ENCODE peak calls at places on chromosomes 4 and X, in ten cellular contexts. Y, U, W, P, V, C, T, Z, S and M are unnamed samples.

GRCh38 chr4:145909773-145910172 is 28.9 kb downstream of the ZNF827 start:
- DNase-seq in Y (no peak), Z (peak), S (no peak), P (no peak), T (no peak), U (no peak), W (no peak), C (no peak), V (no peak), M (peak)

GRCh38 chr4:53605783-53606182 is 14.5 kb upstream of the LNX1 start:
- DNase-seq in V (no peak), S (peak), Z (no peak), Y (no peak), P (no peak), U (peak), C (no peak), T (no peak), W (no peak), M (no peak)

GRCh38 chr4:111501946-111502345 is 643.3 kb upstream of the FAM241A start:
- DNase-seq in Z (no peak), Y (no peak), U (peak), W (no peak), S (peak), T (no peak), P (no peak), C (no peak), V (no peak), M (no peak)

GRCh38 chrX:15930585-15930984 is 76.0 kb upstream of the AP1S2 start:
- DNase-seq in T (peak), Z (no peak), P (no peak), V (peak), C (no peak), W (peak), S (peak), U (peak), Y (no peak), M (no peak)

GRCh38 chr4:36285784-36286480 is 4.5 kb downstream of the DTHD1 start:
- DNase-seq in T (no peak), C (peak), U (no peak), Z (no peak), W (no peak), Y (no peak), V (no peak), S (no peak), P (no peak), M (peak)

GRCh38 chr4:53744446-53745160 is 153.3 kb upstream of the LNX1 start:
- DNase-seq in Y (no peak), Z (no peak), S (no peak), P (no peak), C (no peak), W (peak), V (no peak), T (no peak), U (no peak), M (no peak)

GRCh38 chrX:9855536-9856320 is 69.5 kb downstream of the SHROOM2 start:
- DNase-seq in C (no peak), S (peak), U (no peak), W (no peak), V (no peak), Z (no peak), Y (no peak), T (no peak), P (no peak), M (no peak)

GRCh38 chr4:94603170-94603747 is 151.5 kb downstream of the PDLIM5 start:
- DNase-seq in S (peak), P (no peak), U (peak), C (no peak), T (no peak), W (no peak), V (peak), Y (no peak), Z (peak), M (no peak)

GRCh38 chr4:57193996-57194675 is 84.0 kb upstream of the IGFBP7 start:
- DNase-seq in P (no peak), W (no peak), V (no peak), Y (peak), T (peak), U (no peak), S (no peak), Z (no peak), C (no peak), M (no peak)

GRCh38 chr4:144687466-144687865 is 41.5 kb downstream of the HHIP start:
- DNase-seq in U (no peak), V (no peak), Y (no peak), S (no peak), T (no peak), Z (no peak), C (no peak), W (no peak), P (no peak), M (no peak)

GRCh38 chr4:116529129-116529528 is 556.2 kb downstream of the TRAM1L1 start:
- DNase-seq in V (no peak), Z (no peak), W (no peak), Y (no peak), S (no peak), C (no peak), P (no peak), U (no peak), T (no peak), M (no peak)

GRCh38 chr4:55125087-55125721 is at the start of gene KDR:
- DNase-seq in V (peak), Y (peak), C (no peak), T (peak), Z (peak), W (peak), S (peak), U (peak), P (peak), M (peak)

GRCh38 chrX:49184294-49185061 is 1.7 kb downstream of the PRICKLE3 start:
- DNase-seq in T (peak), C (peak), P (peak), V (peak), U (peak), Y (peak), W (peak), Z (peak), S (peak), M (peak)

GRCh38 chrX:136185409-136186022 is 38.2 kb downstream of the FHL1 start:
- DNase-seq in U (peak), T (no peak), Y (no peak), S (peak), V (no peak), P (no peak), Z (no peak), W (no peak), C (peak), M (no peak)

GRCh38 chr4:3532714-3533336 is 603 bp upstream of the LRPAP1 start:
- DNase-seq in P (no peak), C (no peak), W (no peak), Z (no peak), V (peak), S (no peak), U (no peak), Y (no peak), T (peak), M (peak)

GRCh38 chr4:78951862-78952472 is 12.7 kb upstream of the PAQR3 start:
- DNase-seq in T (peak), V (peak), W (peak), C (peak), Y (no peak), P (peak), Z (no peak), U (peak), S (no peak), M (no peak)

GRCh38 chr4:148056879-148057278 is 325.0 kb downstream of the ARHGAP10 start:
- DNase-seq in P (no peak), C (peak), S (peak), Z (peak), Y (no peak), V (no peak), W (no peak), T (peak), U (peak), M (peak)

GRCh38 chrX:132044953-132045352 is 21.9 kb downstream of the STK26 start:
- DNase-seq in S (no peak), W (no peak), Y (no peak), Z (no peak), V (no peak), P (no peak), T (no peak), U (peak), C (no peak), M (no peak)

GRCh38 chr4:6239968-6240367 is 29.7 kb upstream of the WFS1 start:
- DNase-seq in S (no peak), Z (no peak), C (no peak), V (no peak), T (no peak), Y (peak), W (no peak), U (no peak), P (no peak), M (no peak)

GRCh38 chr4:28600958-28601357 is 1740.3 kb downstream of the STIM2 start:
- DNase-seq in U (no peak), Y (no peak), T (no peak), C (no peak), W (no peak), Z (no peak), V (no peak), S (no peak), P (no peak), M (no peak)

GRCh38 chr4:52076731-52077130 is 25.6 kb downstream of the SPATA18 start:
- DNase-seq in T (peak), S (no peak), Z (no peak), Y (peak), U (peak), V (peak), P (peak), C (no peak), W (peak), M (no peak)

GRCh38 chr4:147739239-147739823 is 7.4 kb downstream of the ARHGAP10 start:
- DNase-seq in Y (no peak), U (no peak), S (no peak), C (no peak), V (no peak), T (no peak), Z (no peak), W (no peak), P (no peak), M (no peak)

GRCh38 chr4:184007891-184008290 is 102.8 kb downstream of the STOX2 start:
- DNase-seq in P (no peak), Y (no peak), W (no peak), T (no peak), Z (no peak), U (peak), S (peak), V (no peak), C (no peak), M (no peak)

GRCh38 chr4:28269426-28269825 is 1408.8 kb downstream of the STIM2 start:
- DNase-seq in C (no peak), W (no peak), P (no peak), Z (no peak), V (no peak), S (no peak), T (no peak), U (no peak), Y (no peak), M (no peak)

GRCh38 chrX:111100191-111100590 is 4.2 kb downstream of the PAK3 start:
- DNase-seq in P (no peak), C (peak), V (peak), T (peak), Y (no peak), W (peak), S (no peak), Z (no peak), U (peak), M (peak)

GRCh38 chr4:8101796-8102355 is 56.7 kb downstream of the ABLIM2 start:
- DNase-seq in C (no peak), S (no peak), T (no peak), Z (no peak), W (no peak), Y (peak), V (no peak), P (no peak), U (no peak), M (no peak)

GRCh38 chrX:123338240-123338639 is 154.2 kb downstream of the GRIA3 start:
- DNase-seq in U (peak), S (peak), C (no peak), W (no peak), P (no peak), T (no peak), Z (no peak), V (no peak), Y (no peak), M (no peak)

GRCh38 chr4:13989496-13989895 is 362.0 kb upstream of the BOD1L1 start:
- DNase-seq in W (no peak), T (no peak), Z (no peak), P (no peak), S (peak), C (no peak), U (peak), Y (no peak), V (no peak), M (no peak)

GRCh38 chr4:130985371-130985770 is 1889.4 kb downstream of the C4orf33 start:
- DNase-seq in U (no peak), C (no peak), Z (no peak), V (no peak), P (no peak), S (no peak), T (peak), Y (no peak), W (no peak), M (no peak)

GRCh38 chrX:101415180-101416130 is 7.4 kb downstream of the HNRNPH2 start:
- DNase-seq in U (peak), W (peak), S (peak), Y (no peak), P (no peak), V (peak), C (no peak), T (peak), Z (peak), M (peak)

GRCh38 chrX:101417981-101418841 is 10.2 kb downstream of the HNRNPH2 start:
- DNase-seq in Z (peak), T (peak), W (peak), U (peak), V (peak), S (peak), P (peak), C (no peak), Y (peak), M (peak)

GRCh38 chrX:101416691-101417090 is 8.7 kb downstream of the HNRNPH2 start:
- DNase-seq in V (no peak), P (no peak), U (no peak), Y (no peak), S (no peak), Z (no peak), T (no peak), W (no peak), C (no peak), M (no peak)

GRCh38 chrX:101419489-101419888 is 11.5 kb downstream of the HNRNPH2 start:
- DNase-seq in Y (no peak), T (no peak), W (no peak), P (no peak), Z (no peak), C (no peak), S (no peak), U (no peak), V (no peak), M (peak)

DNA sequence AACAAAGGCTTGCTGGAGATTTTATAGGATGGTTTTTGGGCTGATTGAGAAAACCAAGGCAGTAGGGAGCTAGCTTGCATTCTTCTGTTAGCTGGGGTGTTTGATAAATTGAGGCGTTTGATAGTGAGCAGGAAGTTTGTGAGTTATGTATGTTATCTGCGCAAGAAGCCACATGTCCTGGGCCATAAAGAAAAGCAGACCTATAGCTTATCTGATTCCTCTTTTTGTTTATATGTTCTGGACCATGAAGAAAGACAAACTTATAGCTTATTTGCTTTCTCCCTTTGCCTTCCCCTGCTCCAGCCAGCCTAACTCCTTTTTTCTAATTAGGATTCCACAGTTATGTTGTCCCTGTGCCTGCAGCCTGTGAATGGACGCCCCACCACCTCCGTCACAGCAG is 9.2 kb downstream of the HNRNPH2 start:
- DNase-seq in Y (no peak), V (no peak), S (no peak), W (no peak), C (no peak), P (no peak), Z (no peak), T (no peak), U (no peak), M (no peak)
- H3K27ac ChIP-seq in Y (no peak), V (peak), S (no peak), W (peak), C (no peak), P (peak), Z (no peak), T (no peak), U (no peak), M (no peak)

DNA sequence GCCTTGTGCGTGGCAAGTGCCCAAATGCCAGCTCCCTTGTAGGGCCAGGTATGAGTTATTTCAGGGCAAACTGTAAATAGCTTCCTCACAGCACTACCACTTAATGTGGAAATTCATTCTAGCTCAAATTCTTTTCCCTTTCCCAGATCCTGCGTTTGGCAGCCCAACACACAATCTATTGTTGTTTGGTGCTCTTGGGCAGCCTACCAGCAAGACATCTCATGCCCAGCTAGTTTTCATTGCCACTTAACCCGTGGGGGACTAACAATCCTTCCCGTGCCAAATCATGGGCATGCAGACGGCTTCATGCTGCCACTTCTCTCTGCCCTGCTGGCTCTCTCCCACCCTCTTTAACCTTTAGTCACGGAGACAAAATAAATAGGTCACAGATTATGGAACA is 454.2 kb downstream of the GRIA2 start:
- DNase-seq in Z (no peak), U (no peak), P (no peak), S (no peak), Y (no peak), W (no peak), T (no peak), C (no peak), V (no peak), M (no peak)
- TF ChIP-seq CTCF in Z (no peak), U (no peak), P (no peak), S (no peak), Y (no peak), W (no peak), T (no peak), C (no peak), V (no peak), M (no peak)

DNA sequence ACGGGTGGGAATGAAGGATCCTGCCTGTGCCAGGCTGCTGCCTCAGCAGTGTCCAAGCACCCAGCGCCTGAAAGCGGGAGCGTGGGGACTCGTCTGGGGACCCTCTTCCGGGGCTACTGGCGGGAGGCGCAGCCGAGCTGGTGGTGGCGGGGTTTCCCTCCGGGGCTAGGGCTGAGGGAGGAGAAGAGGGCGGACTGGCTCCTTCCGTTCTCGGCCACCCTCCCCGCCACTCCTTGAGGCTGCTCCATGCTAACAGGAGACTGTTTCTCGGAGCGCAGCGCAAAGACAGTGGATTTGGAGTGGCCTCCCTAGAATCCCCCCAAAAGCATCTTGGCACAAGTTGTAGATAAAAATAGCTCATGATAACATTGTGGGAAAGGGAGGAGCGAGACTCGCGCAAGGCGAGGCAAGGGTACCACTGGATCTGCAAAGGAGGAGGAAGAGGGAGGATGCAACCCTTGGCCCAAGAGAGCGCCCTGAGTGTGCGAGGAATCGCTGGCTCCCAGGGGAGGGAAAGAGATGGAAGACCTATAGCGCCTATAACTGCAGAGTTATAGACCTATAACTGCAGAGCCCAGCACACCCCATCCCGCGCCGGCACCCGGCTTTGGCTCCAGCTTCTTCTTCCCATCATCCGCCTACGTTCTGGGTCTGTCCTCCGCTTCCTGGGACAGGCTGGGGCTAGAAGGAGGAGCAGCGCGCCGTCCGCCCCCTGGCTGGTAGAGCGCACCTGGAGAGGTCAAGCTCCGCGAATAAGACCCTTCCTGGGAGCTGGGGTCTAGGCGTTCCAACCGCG is 1.3 kb downstream of the HS3ST1 start:
- DNase-seq in P (peak), S (no peak), T (peak), Z (no peak), W (no peak), U (peak), Y (peak), C (no peak), V (peak), M (no peak)
- H3K27ac ChIP-seq in P (peak), S (no peak), T (no peak), Z (no peak), W (no peak), U (no peak), Y (no peak), C (peak), V (no peak), M (no peak)

DNA sequence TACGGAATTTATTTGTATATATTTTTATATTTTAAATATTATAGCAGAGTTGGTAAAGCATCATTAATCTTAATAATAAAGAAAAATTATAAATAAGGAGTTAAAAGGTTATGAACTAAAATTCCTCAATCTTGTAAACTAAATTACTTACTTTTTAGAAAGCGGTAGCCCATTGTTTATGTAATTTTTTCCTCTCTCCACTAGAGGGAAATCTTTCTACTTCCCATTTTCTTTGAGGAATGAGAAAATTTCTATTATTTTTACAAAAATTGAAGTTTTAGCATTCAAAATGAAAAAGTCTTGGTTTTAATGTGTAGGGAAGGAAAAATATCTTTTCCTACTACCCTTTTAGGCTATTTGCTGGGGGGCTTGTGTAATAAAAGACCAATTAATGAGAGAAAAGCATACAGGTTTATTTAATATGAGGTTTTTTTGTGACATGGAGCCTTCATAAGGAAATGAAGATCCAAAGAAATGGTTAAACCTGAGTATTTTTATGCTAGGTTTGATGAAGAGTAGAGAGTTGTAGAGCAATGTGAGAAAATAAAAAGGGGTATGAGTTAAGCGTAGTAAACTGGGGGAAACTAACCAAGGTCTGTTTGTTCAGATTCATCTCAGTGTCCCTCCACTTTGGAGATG is 68.7 kb upstream of the ADAD1 start:
- DNase-seq in T (no peak), Y (no peak), P (no peak), Z (no peak), S (no peak), W (no peak), C (no peak), U (peak), V (no peak), M (no peak)
- TF ChIP-seq CTCF in T (peak), Y (peak), P (no peak), Z (no peak), S (peak), W (peak), C (peak), U (no peak), V (peak), M (peak)

DNA sequence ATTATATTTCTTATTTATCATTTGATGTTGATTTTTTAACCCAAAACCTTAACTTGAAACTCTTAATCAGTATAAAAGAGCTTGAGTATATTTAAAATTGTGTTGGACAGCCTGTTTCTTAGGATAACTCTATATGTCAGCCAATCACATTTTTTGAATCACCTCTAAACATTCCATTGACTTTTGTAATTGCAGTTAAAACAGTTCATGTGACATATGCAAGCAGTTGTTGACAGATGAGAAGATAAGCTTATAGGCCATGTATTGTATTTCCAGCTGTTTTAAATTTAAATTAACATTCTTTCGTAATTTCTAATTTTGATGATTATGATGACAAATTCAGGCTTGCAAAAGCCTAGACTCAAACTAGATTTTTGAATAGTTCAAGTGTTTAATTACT is 17.4 kb downstream of the VEGFC start:
- DNase-seq in U (peak), Y (no peak), C (no peak), S (no peak), Z (no peak), W (no peak), V (no peak), P (no peak), T (no peak), M (no peak)
- H3K27ac ChIP-seq in U (no peak), Y (no peak), C (no peak), S (peak), Z (no peak), W (no peak), V (no peak), P (no peak), T (no peak), M (no peak)

GRCh38 chr4:40739347-40739746 is 10.4 kb upstream of the NSUN7 start:
- DNase-seq in S (no peak), T (no peak), C (no peak), Z (no peak), W (no peak), V (no peak), P (no peak), U (no peak), Y (no peak), M (no peak)
- TF ChIP-seq CTCF in S (no peak), T (no peak), C (no peak), Z (no peak), W (no peak), V (no peak), P (no peak), U (no peak), Y (no peak), M (no peak)

GRCh38 chr4:25161599-25161960 is 1.3 kb upstream of the SEPSECS start:
- DNase-seq in W (no peak), P (no peak), T (no peak), Y (no peak), V (peak), S (peak), U (peak), Z (no peak), C (no peak), M (no peak)
- H3K27ac ChIP-seq in W (peak), P (peak), T (no peak), Y (no peak), V (peak), S (peak), U (peak), Z (peak), C (peak), M (peak)